ENCODE peak calls at places on chromosomes 12 and 14, in seven cellular contexts. One of them, this sample, is unnamed.

GRCh38 chr14:23437142-23438129 is 2.0 kb upstream of the MYH7 start:
- DNase-seq in lower lobe of right lung: no peak
- DNase-seq in mucosa of descending colon: no peak
- DNase-seq in adrenal gland: peak
- DNase-seq in MCF 10A: no peak
- DNase-seq in neural crest cell: no peak
- DNase-seq in cardiac muscle cell: no peak
- DNase-seq in this sample: no peak

GRCh38 chr14:76844223-76844622 is 18.0 kb downstream of the LRRC74A start:
- DNase-seq in adrenal gland: peak
- DNase-seq in MCF 10A: peak
- DNase-seq in mucosa of descending colon: peak
- DNase-seq in cardiac muscle cell: no peak
- DNase-seq in lower lobe of right lung: peak
- DNase-seq in neural crest cell: no peak
- DNase-seq in this sample: no peak

GRCh38 chr12:57236925-57237652 is 7.6 kb downstream of the SHMT2 start:
- DNase-seq in cardiac muscle cell: no peak
- DNase-seq in adrenal gland: no peak
- DNase-seq in neural crest cell: no peak
- DNase-seq in mucosa of descending colon: no peak
- DNase-seq in MCF 10A: no peak
- DNase-seq in lower lobe of right lung: peak
- DNase-seq in this sample: no peak

GRCh38 chr14:90808759-90809529 is 7.3 kb downstream of the TTC7B start:
- DNase-seq in adrenal gland: no peak
- DNase-seq in neural crest cell: no peak
- DNase-seq in MCF 10A: no peak
- DNase-seq in mucosa of descending colon: no peak
- DNase-seq in lower lobe of right lung: no peak
- DNase-seq in cardiac muscle cell: no peak
- DNase-seq in this sample: no peak

GRCh38 chr12:39161686-39162085 is 256.3 kb upstream of the CPNE8 start:
- DNase-seq in mucosa of descending colon: no peak
- DNase-seq in lower lobe of right lung: no peak
- DNase-seq in neural crest cell: no peak
- DNase-seq in cardiac muscle cell: no peak
- DNase-seq in adrenal gland: no peak
- DNase-seq in MCF 10A: no peak
- DNase-seq in this sample: no peak

GRCh38 chr12:108605000-108605689 is 7.3 kb upstream of the TMEM119 start:
- DNase-seq in cardiac muscle cell: no peak
- DNase-seq in lower lobe of right lung: no peak
- DNase-seq in neural crest cell: no peak
- DNase-seq in MCF 10A: no peak
- DNase-seq in mucosa of descending colon: no peak
- DNase-seq in adrenal gland: no peak
- DNase-seq in this sample: no peak

GRCh38 chr12:55965240-55965639 is 602 bp downstream of the PMEL start:
- DNase-seq in neural crest cell: no peak
- DNase-seq in mucosa of descending colon: no peak
- DNase-seq in cardiac muscle cell: no peak
- DNase-seq in adrenal gland: no peak
- DNase-seq in lower lobe of right lung: no peak
- DNase-seq in MCF 10A: no peak
- DNase-seq in this sample: peak

GRCh38 chr12:118354903-118355302 is 17.8 kb downstream of the TAOK3 start:
- DNase-seq in lower lobe of right lung: no peak
- DNase-seq in mucosa of descending colon: no peak
- DNase-seq in neural crest cell: no peak
- DNase-seq in cardiac muscle cell: no peak
- DNase-seq in MCF 10A: no peak
- DNase-seq in adrenal gland: no peak
- DNase-seq in this sample: no peak

GRCh38 chr12:78209851-78210493 is 379.3 kb downstream of the NAV3 start:
- DNase-seq in adrenal gland: no peak
- DNase-seq in lower lobe of right lung: no peak
- DNase-seq in MCF 10A: no peak
- DNase-seq in cardiac muscle cell: no peak
- DNase-seq in neural crest cell: no peak
- DNase-seq in mucosa of descending colon: no peak
- DNase-seq in this sample: peak

GRCh38 chr14:60998617-60999016 is 17.6 kb downstream of the SLC38A6 start:
- DNase-seq in neural crest cell: no peak
- DNase-seq in adrenal gland: no peak
- DNase-seq in mucosa of descending colon: no peak
- DNase-seq in lower lobe of right lung: no peak
- DNase-seq in cardiac muscle cell: no peak
- DNase-seq in MCF 10A: no peak
- DNase-seq in this sample: no peak

GRCh38 chr12:49825971-49826421 is 2.2 kb downstream of the NCKAP5L start:
- DNase-seq in neural crest cell: no peak
- DNase-seq in mucosa of descending colon: no peak
- DNase-seq in MCF 10A: no peak
- DNase-seq in cardiac muscle cell: no peak
- DNase-seq in adrenal gland: no peak
- DNase-seq in lower lobe of right lung: no peak
- DNase-seq in this sample: no peak

GRCh38 chr12:56633465-56634241 is 3.5 kb upstream of the BAZ2A start:
- DNase-seq in cardiac muscle cell: no peak
- DNase-seq in neural crest cell: no peak
- DNase-seq in adrenal gland: no peak
- DNase-seq in mucosa of descending colon: peak
- DNase-seq in lower lobe of right lung: no peak
- DNase-seq in MCF 10A: no peak
- DNase-seq in this sample: peak

GRCh38 chr12:115456946-115457689 is 773.1 kb upstream of the TBX3 start:
- DNase-seq in MCF 10A: peak
- DNase-seq in cardiac muscle cell: peak
- DNase-seq in neural crest cell: no peak
- DNase-seq in mucosa of descending colon: no peak
- DNase-seq in lower lobe of right lung: no peak
- DNase-seq in adrenal gland: no peak
- DNase-seq in this sample: no peak
- TF ChIP-seq CTCF in MCF 10A: no peak
- TF ChIP-seq CTCF in cardiac muscle cell: no peak
- TF ChIP-seq CTCF in neural crest cell: peak
- TF ChIP-seq CTCF in mucosa of descending colon: no peak
- TF ChIP-seq CTCF in lower lobe of right lung: no peak
- TF ChIP-seq CTCF in adrenal gland: no peak
- TF ChIP-seq CTCF in this sample: no peak

GRCh38 chr12:129839679-129840078 is 64.1 kb downstream of the TMEM132D start:
- DNase-seq in adrenal gland: no peak
- DNase-seq in neural crest cell: no peak
- DNase-seq in mucosa of descending colon: no peak
- DNase-seq in MCF 10A: no peak
- DNase-seq in cardiac muscle cell: no peak
- DNase-seq in lower lobe of right lung: no peak
- DNase-seq in this sample: no peak
- TF ChIP-seq CTCF in adrenal gland: no peak
- TF ChIP-seq CTCF in neural crest cell: no peak
- TF ChIP-seq CTCF in mucosa of descending colon: no peak
- TF ChIP-seq CTCF in MCF 10A: no peak
- TF ChIP-seq CTCF in cardiac muscle cell: no peak
- TF ChIP-seq CTCF in lower lobe of right lung: no peak
- TF ChIP-seq CTCF in this sample: no peak

DNA sequence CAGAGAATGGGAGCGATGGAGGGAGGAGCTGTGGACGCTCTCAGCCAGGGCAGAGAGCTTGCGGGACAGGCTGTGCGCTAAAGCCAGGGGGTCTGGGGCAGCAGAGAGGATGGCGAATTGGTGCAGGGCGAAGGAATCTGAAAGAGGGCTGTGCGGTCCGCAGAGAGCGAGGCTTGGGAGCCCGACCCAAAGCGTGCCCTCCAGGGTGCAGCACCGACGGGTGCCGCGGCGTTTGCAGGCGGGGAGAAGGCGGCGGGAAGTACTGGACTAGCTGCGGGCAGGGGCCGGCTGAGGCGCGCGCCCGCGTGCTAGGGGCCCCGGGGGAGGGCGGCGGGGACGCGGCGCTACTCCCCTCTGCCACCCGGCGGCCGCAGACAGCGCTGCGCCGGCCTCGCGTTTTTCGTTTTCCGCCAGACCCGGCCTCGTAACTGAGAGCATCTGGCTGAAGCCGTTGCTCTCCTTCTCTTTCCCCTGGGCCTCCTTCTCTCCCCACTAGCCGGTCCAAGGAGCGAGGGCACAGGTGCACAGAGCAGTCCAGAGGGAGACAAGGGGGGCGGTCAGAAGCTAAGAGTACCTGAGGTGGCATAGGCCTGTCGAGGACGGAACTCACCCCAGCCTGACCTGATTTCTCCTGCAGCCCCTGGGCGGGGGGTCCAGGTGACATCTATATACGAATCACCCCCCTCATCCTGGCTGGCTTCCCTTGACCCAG is 24.9 kb downstream of the SLC6A12 start:
- DNase-seq in adrenal gland: no peak
- DNase-seq in cardiac muscle cell: peak
- DNase-seq in neural crest cell: peak
- DNase-seq in mucosa of descending colon: peak
- DNase-seq in lower lobe of right lung: peak
- DNase-seq in MCF 10A: no peak
- DNase-seq in this sample: peak
- TF ChIP-seq CTCF in adrenal gland: peak
- TF ChIP-seq CTCF in cardiac muscle cell: peak
- TF ChIP-seq CTCF in neural crest cell: peak
- TF ChIP-seq CTCF in mucosa of descending colon: peak
- TF ChIP-seq CTCF in lower lobe of right lung: peak
- TF ChIP-seq CTCF in MCF 10A: peak
- TF ChIP-seq CTCF in this sample: peak

GRCh38 chr12:119500209-119500608 is 93.4 kb upstream of the TMEM233 start:
- DNase-seq in adrenal gland: no peak
- DNase-seq in cardiac muscle cell: no peak
- DNase-seq in mucosa of descending colon: no peak
- DNase-seq in MCF 10A: no peak
- DNase-seq in lower lobe of right lung: no peak
- DNase-seq in neural crest cell: no peak
- DNase-seq in this sample: no peak
- TF ChIP-seq CTCF in adrenal gland: no peak
- TF ChIP-seq CTCF in cardiac muscle cell: no peak
- TF ChIP-seq CTCF in mucosa of descending colon: no peak
- TF ChIP-seq CTCF in MCF 10A: no peak
- TF ChIP-seq CTCF in lower lobe of right lung: no peak
- TF ChIP-seq CTCF in neural crest cell: no peak
- TF ChIP-seq CTCF in this sample: no peak

GRCh38 chr14:103103461-103104388 is 9.2 kb downstream of the EXOC3L4 start:
- DNase-seq in MCF 10A: peak
- DNase-seq in cardiac muscle cell: peak
- DNase-seq in adrenal gland: no peak
- DNase-seq in mucosa of descending colon: peak
- DNase-seq in lower lobe of right lung: peak
- DNase-seq in neural crest cell: no peak
- DNase-seq in this sample: peak
- TF ChIP-seq CTCF in MCF 10A: peak
- TF ChIP-seq CTCF in cardiac muscle cell: peak
- TF ChIP-seq CTCF in adrenal gland: no peak
- TF ChIP-seq CTCF in mucosa of descending colon: no peak
- TF ChIP-seq CTCF in lower lobe of right lung: no peak
- TF ChIP-seq CTCF in neural crest cell: no peak
- TF ChIP-seq CTCF in this sample: peak

DNA sequence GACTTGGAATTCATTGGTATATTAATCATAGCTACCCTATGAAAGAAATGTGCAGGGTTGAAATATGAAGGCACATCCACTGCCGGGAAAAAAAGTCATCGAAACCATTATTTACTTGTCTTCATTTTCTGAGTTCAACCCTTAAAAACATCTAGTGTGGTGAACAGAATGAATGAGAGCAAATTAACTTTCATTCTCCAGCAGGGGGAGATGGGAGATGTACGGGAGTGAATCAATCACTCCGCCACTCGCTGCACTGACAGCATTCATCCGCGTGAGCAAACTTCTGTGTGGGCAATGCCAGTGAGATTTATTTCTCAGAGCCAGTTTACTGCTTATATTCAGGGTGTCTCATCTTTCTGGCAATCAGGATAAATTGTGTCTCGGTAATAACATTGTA is 463.5 kb upstream of the MIS18BP1 start:
- DNase-seq in adrenal gland: no peak
- DNase-seq in cardiac muscle cell: no peak
- DNase-seq in lower lobe of right lung: no peak
- DNase-seq in neural crest cell: peak
- DNase-seq in MCF 10A: peak
- DNase-seq in mucosa of descending colon: no peak
- DNase-seq in this sample: peak
- TF ChIP-seq CTCF in adrenal gland: no peak
- TF ChIP-seq CTCF in cardiac muscle cell: no peak
- TF ChIP-seq CTCF in lower lobe of right lung: no peak
- TF ChIP-seq CTCF in neural crest cell: peak
- TF ChIP-seq CTCF in MCF 10A: no peak
- TF ChIP-seq CTCF in mucosa of descending colon: no peak
- TF ChIP-seq CTCF in this sample: peak

GRCh38 chr14:100641274-100641860 is 54.1 kb upstream of the BEGAIN start:
- DNase-seq in MCF 10A: no peak
- DNase-seq in lower lobe of right lung: no peak
- DNase-seq in mucosa of descending colon: no peak
- DNase-seq in cardiac muscle cell: no peak
- DNase-seq in neural crest cell: no peak
- DNase-seq in adrenal gland: no peak
- DNase-seq in this sample: no peak
- TF ChIP-seq CTCF in MCF 10A: no peak
- TF ChIP-seq CTCF in lower lobe of right lung: no peak
- TF ChIP-seq CTCF in mucosa of descending colon: no peak
- TF ChIP-seq CTCF in cardiac muscle cell: no peak
- TF ChIP-seq CTCF in neural crest cell: no peak
- TF ChIP-seq CTCF in adrenal gland: no peak
- TF ChIP-seq CTCF in this sample: no peak

DNA sequence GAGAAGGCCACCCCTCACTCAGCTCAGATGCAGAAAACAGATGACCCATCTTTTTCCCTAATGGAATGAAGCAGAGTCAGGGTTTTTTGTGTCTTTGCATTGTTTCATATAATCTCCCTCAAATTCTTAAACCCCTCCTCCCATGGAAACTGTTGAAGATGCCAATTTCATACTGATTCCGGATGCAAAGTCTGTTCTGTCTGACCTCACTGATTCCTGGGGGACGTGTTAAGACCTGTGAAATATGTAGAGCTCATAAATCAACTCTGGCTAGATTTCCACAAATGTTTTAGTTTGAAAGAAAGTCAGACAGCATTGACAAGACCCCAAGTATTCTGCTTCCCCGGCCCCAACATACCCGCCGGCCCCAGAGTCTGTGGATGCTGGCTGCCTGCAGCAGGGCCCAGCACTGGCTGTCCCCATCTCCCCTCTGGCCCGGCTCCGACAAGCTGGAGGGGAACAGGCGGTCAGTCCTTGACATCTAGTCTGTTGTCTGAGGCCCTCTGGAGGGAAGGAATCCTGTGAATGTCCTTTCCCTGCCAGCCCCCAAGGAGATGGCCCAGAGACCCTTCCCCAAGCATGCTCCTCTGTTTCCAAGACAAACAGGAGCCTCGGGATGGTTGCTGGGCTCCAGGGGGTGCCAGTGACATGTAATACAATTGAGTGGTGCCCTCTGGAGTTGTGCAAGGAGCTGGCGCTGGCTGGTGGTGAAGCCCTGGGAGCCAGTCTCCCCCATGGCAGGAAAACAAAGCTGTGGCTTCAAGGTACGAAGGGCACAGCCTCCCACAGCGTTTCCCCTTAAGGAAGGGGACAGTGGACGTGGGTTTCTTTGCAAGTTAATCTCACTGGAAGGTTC is 22.4 kb downstream of the FBLN5 start:
- DNase-seq in adrenal gland: no peak
- DNase-seq in neural crest cell: no peak
- DNase-seq in MCF 10A: no peak
- DNase-seq in cardiac muscle cell: no peak
- DNase-seq in lower lobe of right lung: no peak
- DNase-seq in mucosa of descending colon: no peak
- DNase-seq in this sample: no peak
- TF ChIP-seq CTCF in adrenal gland: no peak
- TF ChIP-seq CTCF in neural crest cell: no peak
- TF ChIP-seq CTCF in MCF 10A: no peak
- TF ChIP-seq CTCF in cardiac muscle cell: no peak
- TF ChIP-seq CTCF in lower lobe of right lung: no peak
- TF ChIP-seq CTCF in mucosa of descending colon: no peak
- TF ChIP-seq CTCF in this sample: no peak

GRCh38 chr12:13941258-13942249 is 39.8 kb downstream of the GRIN2B start:
- DNase-seq in mucosa of descending colon: peak
- DNase-seq in neural crest cell: peak
- DNase-seq in cardiac muscle cell: peak
- DNase-seq in MCF 10A: peak
- DNase-seq in lower lobe of right lung: no peak
- DNase-seq in adrenal gland: peak
- DNase-seq in this sample: peak
- TF ChIP-seq CTCF in mucosa of descending colon: no peak
- TF ChIP-seq CTCF in neural crest cell: peak
- TF ChIP-seq CTCF in cardiac muscle cell: peak
- TF ChIP-seq CTCF in MCF 10A: peak
- TF ChIP-seq CTCF in lower lobe of right lung: peak
- TF ChIP-seq CTCF in adrenal gland: peak
- TF ChIP-seq CTCF in this sample: peak